ENCODE peak calls at places on chromosome 20, in four cellular contexts. O, E, V and J are unnamed samples.

GRCh38 chr20:3614509-3614908 is 48.7 kb downstream of the GFRA4 start:
- DNase-seq in O (no peak), E (no peak), V (no peak), J (no peak)

GRCh38 chr20:36261389-36262105 is 25.3 kb downstream of the AAR2 start:
- DNase-seq in O (no peak), E (no peak), V (peak; percentile 51), J (no peak)

GRCh38 chr20:11170565-11170964 is 496.8 kb upstream of the JAG1 start:
- DNase-seq in O (no peak), E (no peak), V (no peak), J (no peak)

GRCh38 chr20:47700327-47700726 is 85.0 kb downstream of the SULF2 start:
- DNase-seq in O (no peak), E (no peak), V (no peak), J (no peak)

GRCh38 chr20:54372313-54372712 is 103.1 kb upstream of the DOK5 start:
- DNase-seq in O (no peak), E (no peak), V (no peak), J (no peak)

GRCh38 chr20:31568041-31568731 is 36.9 kb upstream of the ID1 start:
- DNase-seq in O (peak; percentile 66), E (no peak), V (no peak), J (no peak)

GRCh38 chr20:32893878-32894483 is 35.3 kb downstream of the EFCAB8 start:
- DNase-seq in O (no peak), E (peak; percentile 41), V (no peak), J (no peak)

GRCh38 chr20:33433875-33434274 is 9.7 kb downstream of the SNTA1 start:
- DNase-seq in O (no peak), E (no peak), V (no peak), J (no peak)

GRCh38 chr20:61630240-61630650 is 378.2 kb downstream of the CDH4 start:
- DNase-seq in O (no peak), E (no peak), V (no peak), J (no peak)
- H3K27me3 ChIP-seq in O (no peaks in the 10 kb centered on the region), E (peaks cover 2% of the 10 kb centered on the region), V (no peaks in the 10 kb centered on the region), J (no peaks in the 10 kb centered on the region)

DNA sequence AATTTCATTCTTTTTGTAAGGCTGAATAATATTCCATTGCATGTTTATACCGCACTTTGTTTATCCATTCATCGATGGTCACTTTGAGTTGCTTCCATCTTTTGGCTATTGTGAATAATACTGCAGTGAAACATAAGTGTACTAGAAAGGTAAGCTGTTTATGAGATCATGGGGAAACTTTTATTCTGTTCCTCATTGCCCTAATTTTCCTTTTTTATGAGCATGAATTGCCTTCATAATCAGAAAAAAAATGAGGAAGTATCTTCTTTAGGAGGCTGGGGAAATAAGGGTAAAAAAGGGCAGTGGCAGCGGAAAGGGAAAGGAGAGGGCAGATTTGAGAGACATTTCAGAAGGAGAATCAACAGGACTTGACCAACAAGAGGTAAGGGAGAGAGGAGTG is 14.3 kb upstream of the SERINC3 start:
- DNase-seq in O (no peak), E (no peak), V (no peak), J (no peak)
- H3K27ac ChIP-seq in O (no peak overlapping the region), E (no peak overlapping the region), V (no peak overlapping the region), J (no peak overlapping the region)

GRCh38 chr20:58102252-58102651 is 126.2 kb downstream of the ANKRD60 start:
- DNase-seq in O (no peak), E (no peak), V (no peak), J (no peak)

GRCh38 chr20:58100731-58101356 is 127.6 kb downstream of the ANKRD60 start:
- DNase-seq in O (no peak), E (no peak), V (no peak), J (no peak)

GRCh38 chr20:58097943-58098342 is 130.5 kb downstream of the ANKRD60 start:
- DNase-seq in O (no peak), E (no peak), V (no peak), J (no peak)

GRCh38 chr20:58099291-58099915 is 129.1 kb downstream of the ANKRD60 start:
- DNase-seq in O (no peak), E (no peak), V (no peak), J (no peak)

GRCh38 chr20:58099956-58100730 is 128.3 kb downstream of the ANKRD60 start:
- DNase-seq in O (no peak), E (no peak), V (no peak), J (no peak)
- H3K27me3 ChIP-seq in O (peaks cover 7% of the 10 kb centered on the region), E (no peaks in the 10 kb centered on the region), V (no peaks in the 10 kb centered on the region), J (no peaks in the 10 kb centered on the region)

GRCh38 chr20:63682384-63683139 is 13.9 kb upstream of the TNFRSF6B start:
- DNase-seq in O (no peak), E (no peak), V (peak; percentile 93), J (no peak)
- H3K27ac ChIP-seq in O (no peak overlapping the region), E (no peak overlapping the region), V (peak overlapping the region; percentile 81), J (peak overlapping the region; percentile 89)

GRCh38 chr20:46300281-46300680 is 8.0 kb downstream of the CDH22 start:
- DNase-seq in O (peak; percentile 26), E (no peak), V (no peak), J (no peak)
- H3K27me3 ChIP-seq in O (no peaks in the 10 kb centered on the region), E (peaks cover 6% of the 10 kb centered on the region), V (no peaks in the 10 kb centered on the region), J (no peaks in the 10 kb centered on the region)

DNA sequence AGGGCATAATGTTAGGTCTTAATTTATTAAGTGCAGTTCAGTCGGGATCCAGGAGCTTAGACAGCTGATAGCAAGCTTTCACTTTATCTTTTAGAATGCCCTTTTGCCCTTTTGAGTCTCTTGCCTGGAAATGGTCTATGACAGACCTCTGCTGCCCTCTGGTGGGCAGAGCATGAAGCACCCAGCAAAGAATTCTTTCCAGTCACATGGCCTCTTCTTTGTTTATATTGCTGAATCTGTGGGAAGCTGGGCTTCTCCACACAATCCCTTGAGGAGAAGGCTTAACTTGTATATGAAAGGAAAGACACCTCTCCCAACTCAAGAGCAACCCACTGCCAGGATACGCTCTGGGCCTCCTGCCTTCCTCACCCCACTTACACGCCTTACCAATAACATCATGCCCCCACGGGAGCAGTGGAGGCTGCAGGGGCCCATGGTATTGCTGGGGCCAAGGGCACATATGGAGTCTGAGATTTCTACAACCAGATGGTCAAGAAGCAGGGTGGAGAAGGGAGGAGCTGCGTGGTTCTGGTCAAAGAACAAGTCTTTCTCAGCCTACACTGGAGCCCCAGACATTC is 20.4 kb downstream of the WFDC3 start:
- DNase-seq in O (peak; percentile 90), E (peak; percentile 80), V (peak; percentile 90), J (peak; percentile 62)
- H3K27ac ChIP-seq in O (no peak overlapping the region), E (no peak overlapping the region), V (no peak overlapping the region), J (no peak overlapping the region)

GRCh38 chr20:39025883-39026282 is 63.7 kb downstream of the DHX35 start:
- DNase-seq in O (no peak), E (no peak), V (no peak), J (no peak)

GRCh38 chr20:39032997-39033396 is 70.9 kb downstream of the DHX35 start:
- DNase-seq in O (no peak), E (no peak), V (no peak), J (no peak)

GRCh38 chr20:39029324-39029820 is 67.2 kb downstream of the DHX35 start:
- DNase-seq in O (no peak), E (no peak), V (no peak), J (no peak)
- H3K27me3 ChIP-seq in O (no peaks in the 10 kb centered on the region), E (no peaks in the 10 kb centered on the region), V (no peaks in the 10 kb centered on the region), J (no peaks in the 10 kb centered on the region)